ENCODE peak calls at places on chromosome 10, in four cellular contexts. One of them, this sample, is unnamed.
A peak's percentile ranks its signal among the peaks of the same experiment; 100 is the strongest.

GRCh38 chr10:24513155-24513554 is 210.5 kb downstream of the ARHGAP21 start:
- DNase-seq in endodermal cell: peak; percentile 73
- DNase-seq in PC-9: no peak
- DNase-seq in pancreas: no peak
- DNase-seq in this sample: no peak

GRCh38 chr10:11547111-11547625 is 64.3 kb downstream of the USP6NL start:
- DNase-seq in endodermal cell: no peak
- DNase-seq in PC-9: no peak
- DNase-seq in pancreas: no peak
- DNase-seq in this sample: no peak

GRCh38 chr10:35079267-35079666 is 10.9 kb downstream of the CUL2 start:
- DNase-seq in endodermal cell: no peak
- DNase-seq in PC-9: no peak
- DNase-seq in pancreas: no peak
- DNase-seq in this sample: no peak

GRCh38 chr10:15222511-15222910 is 54.0 kb upstream of the NMT2 start:
- DNase-seq in endodermal cell: no peak
- DNase-seq in PC-9: no peak
- DNase-seq in pancreas: no peak
- DNase-seq in this sample: no peak

GRCh38 chr10:73136627-73137026 is 26.4 kb downstream of the NUDT13 start:
- DNase-seq in endodermal cell: no peak
- DNase-seq in PC-9: no peak
- DNase-seq in pancreas: no peak
- DNase-seq in this sample: no peak

GRCh38 chr10:47297796-47298540 is 2.0 kb upstream of the GDF10 start:
- DNase-seq in endodermal cell: no peak
- DNase-seq in PC-9: no peak
- DNase-seq in pancreas: no peak
- DNase-seq in this sample: no peak

GRCh38 chr10:122333037-122333436 is 41.5 kb upstream of the PLEKHA1 start:
- DNase-seq in endodermal cell: no peak
- DNase-seq in PC-9: no peak
- DNase-seq in pancreas: no peak
- DNase-seq in this sample: no peak

GRCh38 chr10:102492983-102493382 is 9.5 kb downstream of the ACTR1A start:
- DNase-seq in endodermal cell: no peak
- DNase-seq in PC-9: no peak
- DNase-seq in pancreas: peak; percentile 42
- DNase-seq in this sample: no peak

GRCh38 chr10:24209421-24209770 is 458 bp downstream of the KIAA1217 start:
- DNase-seq in endodermal cell: peak; percentile 51
- DNase-seq in PC-9: peak; percentile 55
- DNase-seq in pancreas: no peak
- DNase-seq in this sample: no peak

GRCh38 chr10:124558339-124558685 is 96.7 kb downstream of the LHPP start:
- DNase-seq in endodermal cell: no peak
- DNase-seq in PC-9: no peak
- DNase-seq in pancreas: no peak
- DNase-seq in this sample: no peak

GRCh38 chr10:92222603-92223275 is 68.1 kb downstream of the CPEB3 start:
- DNase-seq in endodermal cell: no peak
- DNase-seq in PC-9: peak; percentile 76
- DNase-seq in pancreas: no peak
- DNase-seq in this sample: no peak

GRCh38 chr10:62059424-62059913 is 158.0 kb downstream of the ARID5B start:
- DNase-seq in endodermal cell: no peak
- DNase-seq in PC-9: no peak
- DNase-seq in pancreas: no peak
- DNase-seq in this sample: no peak

GRCh38 chr10:117662790-117663540 is 120.4 kb downstream of the EMX2 start:
- DNase-seq in endodermal cell: no peak
- DNase-seq in PC-9: no peak
- DNase-seq in pancreas: peak; percentile 35
- DNase-seq in this sample: no peak

GRCh38 chr10:70343312-70343711 is 39.1 kb downstream of the LRRC20 start:
- DNase-seq in endodermal cell: no peak
- DNase-seq in PC-9: no peak
- DNase-seq in pancreas: no peak
- DNase-seq in this sample: no peak

GRCh38 chr10:4162571-4163286 is 377.7 kb upstream of the KLF6 start:
- DNase-seq in endodermal cell: no peak
- DNase-seq in PC-9: no peak
- DNase-seq in pancreas: no peak
- DNase-seq in this sample: no peak

GRCh38 chr10:260819-261429 is 125.7 kb downstream of the ZMYND11 start:
- DNase-seq in endodermal cell: no peak
- DNase-seq in PC-9: no peak
- DNase-seq in pancreas: no peak
- DNase-seq in this sample: no peak

GRCh38 chr10:5456563-5456962 is 42.8 kb downstream of the CALML5 start:
- DNase-seq in endodermal cell: no peak
- DNase-seq in PC-9: no peak
- DNase-seq in pancreas: no peak
- DNase-seq in this sample: no peak
- H3K36me3 ChIP-seq in endodermal cell: peaks cover 92% of the 10 kb centered on the region
- H3K36me3 ChIP-seq in PC-9: peaks cover 61% of the 10 kb centered on the region
- H3K36me3 ChIP-seq in pancreas: peaks cover 44% of the 10 kb centered on the region
- H3K36me3 ChIP-seq in this sample: peaks cover 31% of the 10 kb centered on the region

GRCh38 chr10:133163889-133164815 is 4.1 kb downstream of the KNDC1 start:
- DNase-seq in endodermal cell: peak; percentile 66
- DNase-seq in PC-9: no peak
- DNase-seq in pancreas: no peak
- DNase-seq in this sample: peak; percentile 74
- H3K27me3 ChIP-seq in endodermal cell: peaks cover 14% of the 10 kb centered on the region
- H3K27me3 ChIP-seq in PC-9: peaks cover under 1% of the 10 kb centered on the region
- H3K27me3 ChIP-seq in pancreas: no peaks in the 10 kb centered on the region
- H3K27me3 ChIP-seq in this sample: peaks cover 5% of the 10 kb centered on the region

GRCh38 chr10:13669182-13669860 is 82.6 kb downstream of the PRPF18 start:
- DNase-seq in endodermal cell: no peak
- DNase-seq in PC-9: no peak
- DNase-seq in pancreas: no peak
- DNase-seq in this sample: no peak

GRCh38 chr10:13670311-13670710 is 83.5 kb downstream of the PRPF18 start:
- DNase-seq in endodermal cell: no peak
- DNase-seq in PC-9: no peak
- DNase-seq in pancreas: no peak
- DNase-seq in this sample: no peak

GRCh38 chr10:13673165-13673564 is 86.4 kb downstream of the PRPF18 start:
- DNase-seq in endodermal cell: no peak
- DNase-seq in PC-9: no peak
- DNase-seq in pancreas: no peak
- DNase-seq in this sample: peak; percentile 59

GRCh38 chr10:13672505-13672904 is 85.7 kb downstream of the PRPF18 start:
- DNase-seq in endodermal cell: peak; percentile 55
- DNase-seq in PC-9: no peak
- DNase-seq in pancreas: no peak
- DNase-seq in this sample: peak; percentile 70

GRCh38 chr10:13671874-13672273 is 85.1 kb downstream of the PRPF18 start:
- DNase-seq in endodermal cell: no peak
- DNase-seq in PC-9: no peak
- DNase-seq in pancreas: no peak
- DNase-seq in this sample: no peak
- H3K36me3 ChIP-seq in endodermal cell: peaks cover 17% of the 10 kb centered on the region
- H3K36me3 ChIP-seq in PC-9: no peaks in the 10 kb centered on the region
- H3K36me3 ChIP-seq in pancreas: no peaks in the 10 kb centered on the region
- H3K36me3 ChIP-seq in this sample: no peaks in the 10 kb centered on the region

DNA sequence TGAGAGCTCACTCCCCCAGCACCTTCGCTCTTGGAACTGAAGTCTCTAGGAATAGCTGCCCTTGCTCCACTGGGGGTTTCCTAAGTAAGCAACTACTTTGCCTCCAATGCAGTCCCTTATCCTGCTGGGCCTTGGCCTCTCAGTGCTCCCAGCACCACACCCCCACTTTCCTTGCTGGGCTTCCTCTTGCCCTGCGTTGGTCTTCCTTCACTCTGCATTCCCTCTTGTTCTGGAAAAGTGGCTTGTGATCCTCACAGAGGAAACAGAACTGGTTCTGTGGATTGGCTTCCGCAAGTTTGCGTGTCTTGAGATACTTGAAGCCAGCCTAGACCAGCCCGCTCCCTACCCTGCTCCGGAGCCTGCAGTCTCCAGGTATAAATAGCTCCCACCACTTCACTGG is 6.4 kb downstream of the NKX2-3 start:
- DNase-seq in endodermal cell: peak; percentile 47
- DNase-seq in PC-9: no peak
- DNase-seq in pancreas: no peak
- DNase-seq in this sample: peak; percentile 26
- H3K27me3 ChIP-seq in endodermal cell: peaks cover 100% of the 10 kb centered on the region
- H3K27me3 ChIP-seq in PC-9: peaks cover 13% of the 10 kb centered on the region
- H3K27me3 ChIP-seq in pancreas: no peaks in the 10 kb centered on the region
- H3K27me3 ChIP-seq in this sample: peaks cover 95% of the 10 kb centered on the region

GRCh38 chr10:125734148-125734547 is 14.6 kb downstream of the EDRF1 start:
- DNase-seq in endodermal cell: no peak
- DNase-seq in PC-9: no peak
- DNase-seq in pancreas: no peak
- DNase-seq in this sample: no peak
- H3K36me3 ChIP-seq in endodermal cell: peaks cover 99% of the 10 kb centered on the region
- H3K36me3 ChIP-seq in PC-9: peaks cover 30% of the 10 kb centered on the region
- H3K36me3 ChIP-seq in pancreas: peaks cover 59% of the 10 kb centered on the region
- H3K36me3 ChIP-seq in this sample: peaks cover 40% of the 10 kb centered on the region

GRCh38 chr10:27258838-27259532 is 18.4 kb upstream of the ACBD5 start:
- DNase-seq in endodermal cell: peak; percentile 76
- DNase-seq in PC-9: no peak
- DNase-seq in pancreas: no peak
- DNase-seq in this sample: peak; percentile 84

GRCh38 chr10:27256299-27256698 is 15.7 kb upstream of the ACBD5 start:
- DNase-seq in endodermal cell: no peak
- DNase-seq in PC-9: no peak
- DNase-seq in pancreas: no peak
- DNase-seq in this sample: no peak

GRCh38 chr10:27256790-27257189 is 16.2 kb upstream of the ACBD5 start:
- DNase-seq in endodermal cell: no peak
- DNase-seq in PC-9: no peak
- DNase-seq in pancreas: no peak
- DNase-seq in this sample: peak; percentile 67

GRCh38 chr10:27258492-27258837 is 17.9 kb upstream of the ACBD5 start:
- DNase-seq in endodermal cell: no peak
- DNase-seq in PC-9: no peak
- DNase-seq in pancreas: no peak
- DNase-seq in this sample: no peak
- H3K27me3 ChIP-seq in endodermal cell: peaks cover 55% of the 10 kb centered on the region
- H3K27me3 ChIP-seq in PC-9: no peaks in the 10 kb centered on the region
- H3K27me3 ChIP-seq in pancreas: no peaks in the 10 kb centered on the region
- H3K27me3 ChIP-seq in this sample: peaks cover 34% of the 10 kb centered on the region

GRCh38 chr10:77816311-77816710 is 110.2 kb downstream of the DLG5 start:
- DNase-seq in endodermal cell: no peak
- DNase-seq in PC-9: no peak
- DNase-seq in pancreas: no peak
- DNase-seq in this sample: no peak

GRCh38 chr10:77820349-77820748 is 106.2 kb downstream of the DLG5 start:
- DNase-seq in endodermal cell: no peak
- DNase-seq in PC-9: no peak
- DNase-seq in pancreas: no peak
- DNase-seq in this sample: no peak

GRCh38 chr10:77817541-77817940 is 109.0 kb downstream of the DLG5 start:
- DNase-seq in endodermal cell: no peak
- DNase-seq in PC-9: no peak
- DNase-seq in pancreas: no peak
- DNase-seq in this sample: no peak

GRCh38 chr10:77819210-77820140 is 107.1 kb downstream of the DLG5 start:
- DNase-seq in endodermal cell: no peak
- DNase-seq in PC-9: no peak
- DNase-seq in pancreas: no peak
- DNase-seq in this sample: no peak

GRCh38 chr10:77818378-77818777 is 108.2 kb downstream of the DLG5 start:
- DNase-seq in endodermal cell: no peak
- DNase-seq in PC-9: no peak
- DNase-seq in pancreas: no peak
- DNase-seq in this sample: no peak
- H3K36me3 ChIP-seq in endodermal cell: peaks cover 49% of the 10 kb centered on the region
- H3K36me3 ChIP-seq in PC-9: peaks cover 12% of the 10 kb centered on the region
- H3K36me3 ChIP-seq in pancreas: no peaks in the 10 kb centered on the region
- H3K36me3 ChIP-seq in this sample: peaks cover 39% of the 10 kb centered on the region